ENCODE peak calls at places on chromosomes 1 and 21, in six cellular contexts. L is fibroblast of the aortic adventitia, S is H1, I is breast epithelium, B is lower lobe of right lung, D is B cell. T is an unnamed sample.

GRCh38 chr1:206685256-206685748 is 597 bp downstream of the MAPKAPK2 start:
- DNase-seq in I (peak; percentile 44), B (peak; percentile 65), S (no peak), D (peak; percentile 50), L (peak; percentile 25), T (peak; percentile 45)

GRCh38 chr1:65393928-65394327 is 26.5 kb upstream of the LEPR start:
- DNase-seq in D (no peak), I (no peak), S (no peak), L (no peak), B (no peak), T (no peak)

GRCh38 chr1:214281902-214282695 is 1.1 kb downstream of the SMYD2 start:
- DNase-seq in L (peak; percentile 56), B (peak; percentile 73), I (no peak), S (no peak), D (no peak), T (no peak)

GRCh38 chr1:242546849-242547724 is 22.6 kb upstream of the PLD5 start:
- DNase-seq in I (no peak), B (no peak), D (no peak), L (no peak), S (no peak), T (no peak)

GRCh38 chr1:228004887-228005462 is 1.8 kb upstream of the WNT3A start:
- DNase-seq in B (no peak), L (no peak), D (no peak), I (peak; percentile 11), S (no peak), T (peak; percentile 1)

GRCh38 chr1:66929289-66929688 is 4.5 kb downstream of the MIER1 start:
- DNase-seq in S (no peak), L (no peak), D (peak; percentile 11), B (no peak), I (no peak), T (no peak)

GRCh38 chr1:156912861-156913808 is 7.3 kb upstream of the LRRC71 start:
- DNase-seq in L (no peak), B (peak; percentile 68), S (no peak), D (no peak), I (no peak), T (no peak)

GRCh38 chr21:45502006-45502345 is 40.3 kb downstream of the SLC19A1 start:
- DNase-seq in B (peak; percentile 34), I (no peak), L (no peak), S (no peak), D (no peak), T (no peak)

GRCh38 chr1:9721606-9722377 is 70.3 kb downstream of the PIK3CD start:
- DNase-seq in I (no peak), D (peak; percentile 84), B (no peak), S (peak; percentile 54), L (peak; percentile 5), T (peak; percentile 73)

GRCh38 chr1:186828612-186829542 is at the start of gene PLA2G4A:
- DNase-seq in I (peak; percentile 33), B (peak; percentile 69), D (peak; percentile 21), L (peak; percentile 87), S (no peak), T (no peak)

GRCh38 chr1:151315565-151316235 is 11.5 kb downstream of the PI4KB start:
- DNase-seq in L (no peak), I (no peak), D (no peak), B (no peak), S (no peak), T (no peak)

GRCh38 chr1:95113684-95114083 is 3.5 kb upstream of the TLCD4 start:
- DNase-seq in L (no peak), I (no peak), B (no peak), D (no peak), S (no peak), T (no peak)

GRCh38 chr1:95117207-95118018 is at the start of gene TLCD4:
- DNase-seq in L (peak; percentile 7), B (peak; percentile 78), D (peak; percentile 68), S (peak; percentile 41), I (no peak), T (no peak)

GRCh38 chr1:95118019-95118499 is 904 bp downstream of the TLCD4 start:
- DNase-seq in I (peak; percentile 20), B (peak; percentile 77), D (no peak), L (peak; percentile 1), S (no peak), T (no peak)

GRCh38 chr1:95115708-95116137 is 1.4 kb upstream of the TLCD4 start:
- DNase-seq in I (no peak), L (no peak), B (no peak), D (no peak), S (no peak), T (no peak)

GRCh38 chr1:95116666-95117206 is 419 bp upstream of the TLCD4 start:
- DNase-seq in D (peak; percentile 70), I (peak; percentile 38), B (peak; percentile 72), L (peak; percentile 18), S (no peak), T (no peak)
- TF ChIP-seq CTCF in D (peak; percentile 74), I (peak; percentile 43), B (peak; percentile 56), L (peak; percentile 45), S (peak; percentile 76), T (no peak)

GRCh38 chr1:108808438-108808837 is 48.5 kb downstream of the AKNAD1 start:
- DNase-seq in S (no peak), L (no peak), I (no peak), D (no peak), B (no peak), T (no peak)
- TF ChIP-seq CTCF in S (no peak), L (no peak), I (no peak), D (no peak), B (no peak), T (no peak)

GRCh38 chr1:21508580-21509350 is 458 bp upstream of the ALPL start:
- DNase-seq in I (no peak), D (peak; percentile 87), S (peak; percentile 67), B (peak; percentile 88), L (peak; percentile 24), T (peak; percentile 52)
- TF ChIP-seq CTCF in I (no peak), D (peak; percentile 39), S (peak; percentile 69), B (peak; percentile 55), L (peak; percentile 52), T (peak; percentile 20)

GRCh38 chr21:20045197-20045596 is 953.0 kb upstream of the NCAM2 start:
- DNase-seq in B (no peak), D (no peak), L (no peak), I (no peak), S (no peak), T (no peak)

DNA sequence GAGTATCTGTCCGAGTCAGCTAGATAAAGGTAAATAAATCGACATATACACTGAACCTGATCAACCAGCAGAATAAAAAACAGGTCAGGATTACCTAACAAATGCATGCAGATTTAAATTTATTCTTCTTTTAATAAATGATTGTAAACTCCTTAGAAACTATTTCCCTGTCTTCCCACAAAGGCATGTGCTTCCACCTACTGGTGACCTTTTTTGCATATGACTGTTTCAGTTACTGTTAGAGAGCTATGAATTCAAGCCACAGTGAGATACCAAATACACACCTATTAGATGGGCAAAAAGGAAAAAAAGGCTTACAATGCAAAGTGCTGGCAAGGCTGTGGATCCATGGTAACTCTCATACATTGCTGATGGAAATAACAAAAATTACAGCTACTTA is 957.4 kb upstream of the NCAM2 start:
- DNase-seq in D (no peak), I (no peak), B (no peak), S (no peak), L (no peak), T (no peak)
- TF ChIP-seq CTCF in D (no peak), I (no peak), B (peak; percentile 12), S (peak; percentile 39), L (no peak), T (no peak)

DNA sequence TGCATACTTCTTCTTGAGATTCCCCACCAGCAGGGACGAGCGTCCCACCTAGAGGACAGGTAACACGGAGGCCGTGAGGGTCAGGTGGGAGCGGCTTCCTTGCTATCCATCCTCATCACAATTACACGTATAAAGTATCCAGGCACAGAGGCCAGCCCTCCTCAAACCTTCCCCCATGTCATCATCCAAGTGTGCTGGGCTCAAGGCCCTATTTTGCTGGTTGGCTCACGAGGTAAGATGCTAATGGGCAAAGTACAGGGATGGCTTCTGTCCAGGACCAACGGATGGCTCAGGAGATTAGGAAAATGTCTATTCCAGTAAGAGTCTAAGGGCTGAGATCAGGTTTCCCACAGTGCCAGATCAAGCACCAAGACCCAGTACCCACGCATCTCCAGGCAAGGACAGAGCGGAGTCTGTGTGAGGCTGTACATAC is 11.5 kb upstream of the A3GALT2 start:
- DNase-seq in L (peak; percentile 84), B (no peak), D (no peak), I (no peak), S (no peak), T (no peak)
- TF ChIP-seq CTCF in L (no peak), B (no peak), D (no peak), I (no peak), S (no peak), T (no peak)

GRCh38 chr1:94925561-94926364 is 1.1 kb downstream of the CNN3 start:
- DNase-seq in I (peak; percentile 93), S (peak; percentile 88), B (peak; percentile 57), D (peak; percentile 73), L (peak; percentile 87), T (no peak)
- TF ChIP-seq CTCF in I (no peak), S (no peak), B (no peak), D (no peak), L (peak; percentile 1), T (no peak)

DNA sequence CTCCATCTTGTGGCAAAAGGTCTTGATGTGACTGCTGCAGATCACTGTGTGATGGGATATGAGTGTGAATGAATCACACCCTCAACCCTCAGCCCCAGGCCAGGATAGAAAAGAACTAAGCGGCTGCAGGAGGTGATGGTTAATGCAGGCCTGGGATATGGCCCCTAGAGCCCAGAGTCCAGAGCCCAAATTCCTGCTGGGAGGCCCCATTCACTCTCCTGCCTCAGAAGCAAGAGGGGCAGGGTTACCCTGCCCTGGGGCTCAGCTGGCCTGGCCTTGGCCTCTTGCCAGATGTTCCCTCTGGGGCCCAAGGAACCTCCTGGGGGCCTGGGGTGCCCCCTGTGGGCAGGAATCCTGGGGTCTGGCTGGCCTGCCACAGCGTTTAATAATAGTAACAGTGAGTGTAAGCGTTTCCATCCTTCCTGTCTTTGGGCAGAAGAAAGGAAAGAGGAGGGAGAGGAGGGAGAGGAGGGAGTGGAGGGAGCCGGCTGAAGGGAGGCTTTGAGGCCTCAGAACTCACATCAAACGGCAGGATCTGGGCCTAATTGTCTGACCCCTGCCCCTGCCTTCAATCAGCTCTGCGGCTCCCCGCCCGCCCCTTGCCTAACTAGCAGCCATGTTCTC is 26.2 kb downstream of the DMAP1 start:
- DNase-seq in I (no peak), B (peak; percentile 39), S (peak; percentile 38), L (peak; percentile 20), D (no peak), T (no peak)
- TF ChIP-seq CTCF in I (no peak), B (peak; percentile 7), S (peak; percentile 22), L (peak; percentile 21), D (no peak), T (no peak)

GRCh38 chr1:117121589-117122296 is at the start of gene TRIM45:
- DNase-seq in I (peak; percentile 93), L (peak; percentile 97), S (peak; percentile 77), B (peak; percentile 98), D (peak; percentile 84), T (peak; percentile 76)
- TF ChIP-seq CTCF in I (peak; percentile 55), L (peak; percentile 72), S (peak; percentile 69), B (peak; percentile 78), D (peak; percentile 72), T (peak; percentile 65)

T was measured in natural killer cell.